ENCODE peak calls at places on chromosome 2, in four cellular contexts. M is brain microvascular endothelial cell, A is H7, R is mammary epithelial cell. D is an unnamed sample.

GRCh38 chr2:18430996-18431748 is 129.3 kb downstream of the RDH14 start:
- DNase-seq in A (no peak), R (no peak), M (no peak), D (no peak)

GRCh38 chr2:142827170-142827569 is 50.3 kb upstream of the KYNU start:
- DNase-seq in A (no peak), M (no peak), R (no peak), D (no peak)

GRCh38 chr2:47022399-47022798 is 106.8 kb upstream of the MCFD2 start:
- DNase-seq in A (no peak), R (no peak), M (no peak), D (no peak)

GRCh38 chr2:111162718-111163331 is 42.1 kb downstream of the BCL2L11 start:
- DNase-seq in R (no peak), A (no peak), M (peak), D (no peak)

GRCh38 chr2:96907405-96908041 is 37.6 kb upstream of the SEMA4C start:
- DNase-seq in R (no peak), A (peak), M (no peak), D (peak)

GRCh38 chr2:96274355-96275056 is 8.5 kb downstream of the CIAO1 start:
- DNase-seq in R (no peak), A (no peak), M (no peak), D (no peak)

GRCh38 chr2:52334185-52334584 is 1302.3 kb upstream of the NRXN1 start:
- DNase-seq in R (no peak), M (no peak), A (no peak), D (no peak)

GRCh38 chr2:236352761-236353593 is 88.8 kb upstream of the ASB18 start:
- DNase-seq in R (peak), M (peak), A (no peak), D (no peak)

GRCh38 chr2:31235504-31235902 is 1.6 kb downstream of the EHD3 start:
- DNase-seq in A (no peak), R (peak), M (peak), D (no peak)

GRCh38 chr2:163173591-163173990 is 335.0 kb upstream of the KCNH7 start:
- DNase-seq in M (no peak), R (no peak), A (no peak), D (no peak)

GRCh38 chr2:160402997-160403979 is 90.3 kb downstream of the RBMS1 start:
- DNase-seq in M (no peak), A (no peak), R (peak), D (no peak)

GRCh38 chr2:112583497-112584133 is 794 bp upstream of the CHCHD5 start:
- DNase-seq in M (no peak), A (no peak), R (no peak), D (no peak)

GRCh38 chr2:9002313-9002636 is 1.2 kb downstream of the MBOAT2 start:
- DNase-seq in M (no peak), R (no peak), A (no peak), D (no peak)

D was measured in iPS-NIHi11.